ENCODE peak calls at places on chromosome 4, in four cellular contexts. One of them, this sample, is unnamed.

GRCh38 chr4:20393486-20394100 is 141.9 kb downstream of the SLIT2 start:
- DNase-seq in body of pancreas: no peak
- DNase-seq in B cell: no peak
- DNase-seq in fibroblast of lung: peak
- DNase-seq in this sample: no peak

GRCh38 chr4:169345207-169345788 is 74.5 kb upstream of the SH3RF1 start:
- DNase-seq in body of pancreas: no peak
- DNase-seq in B cell: no peak
- DNase-seq in fibroblast of lung: peak
- DNase-seq in this sample: no peak

GRCh38 chr4:7892212-7893019 is 47.2 kb downstream of the AFAP1 start:
- DNase-seq in body of pancreas: peak
- DNase-seq in B cell: no peak
- DNase-seq in fibroblast of lung: peak
- DNase-seq in this sample: no peak

GRCh38 chr4:3514221-3514780 is 17.9 kb downstream of the LRPAP1 start:
- DNase-seq in body of pancreas: no peak
- DNase-seq in B cell: no peak
- DNase-seq in fibroblast of lung: no peak
- DNase-seq in this sample: no peak

GRCh38 chr4:106369456-106370060 is 980 bp upstream of the GIMD1 start:
- DNase-seq in body of pancreas: peak
- DNase-seq in B cell: no peak
- DNase-seq in fibroblast of lung: peak
- DNase-seq in this sample: no peak

GRCh38 chr4:184506527-184507121 is 32.3 kb upstream of the IRF2 start:
- DNase-seq in body of pancreas: peak
- DNase-seq in B cell: peak
- DNase-seq in fibroblast of lung: no peak
- DNase-seq in this sample: no peak

GRCh38 chr4:170242471-170242870 is 152.7 kb upstream of the AADAT start:
- DNase-seq in body of pancreas: no peak
- DNase-seq in B cell: no peak
- DNase-seq in fibroblast of lung: peak
- DNase-seq in this sample: no peak

GRCh38 chr4:718460-718859 is 12.8 kb downstream of the PCGF3 start:
- DNase-seq in body of pancreas: no peak
- DNase-seq in B cell: no peak
- DNase-seq in fibroblast of lung: no peak
- DNase-seq in this sample: no peak

GRCh38 chr4:7295917-7296660 is 103.8 kb downstream of the SORCS2 start:
- DNase-seq in body of pancreas: no peak
- DNase-seq in B cell: no peak
- DNase-seq in fibroblast of lung: peak
- DNase-seq in this sample: peak

GRCh38 chr4:182354867-182355266 is 111.7 kb downstream of the TENM3 start:
- DNase-seq in body of pancreas: no peak
- DNase-seq in B cell: no peak
- DNase-seq in fibroblast of lung: peak
- DNase-seq in this sample: no peak

GRCh38 chr4:155809835-155810234 is 51.0 kb downstream of the GUCY1B1 start:
- DNase-seq in body of pancreas: peak
- DNase-seq in B cell: peak
- DNase-seq in fibroblast of lung: peak
- DNase-seq in this sample: no peak

GRCh38 chr4:148651991-148652390 is 209.8 kb upstream of the NR3C2 start:
- DNase-seq in body of pancreas: no peak
- DNase-seq in B cell: no peak
- DNase-seq in fibroblast of lung: peak
- DNase-seq in this sample: no peak

GRCh38 chr4:109873791-109874514 is 26.0 kb downstream of the LRIT3 start:
- DNase-seq in body of pancreas: peak
- DNase-seq in B cell: no peak
- DNase-seq in fibroblast of lung: peak
- DNase-seq in this sample: no peak

GRCh38 chr4:39305902-39306677 is 60.1 kb downstream of the RFC1 start:
- DNase-seq in body of pancreas: peak
- DNase-seq in B cell: no peak
- DNase-seq in fibroblast of lung: peak
- DNase-seq in this sample: no peak

GRCh38 chr4:7068279-7068842 is 497 bp upstream of the GRPEL1 start:
- DNase-seq in body of pancreas: no peak
- DNase-seq in B cell: no peak
- DNase-seq in fibroblast of lung: no peak
- DNase-seq in this sample: no peak

GRCh38 chr4:99300934-99301333 is 10.1 kb upstream of the ADH1A start:
- DNase-seq in body of pancreas: peak
- DNase-seq in B cell: no peak
- DNase-seq in fibroblast of lung: peak
- DNase-seq in this sample: peak

GRCh38 chr4:38015886-38016515 is 55.8 kb downstream of the PTTG2 start:
- DNase-seq in body of pancreas: no peak
- DNase-seq in B cell: no peak
- DNase-seq in fibroblast of lung: peak
- DNase-seq in this sample: no peak

GRCh38 chr4:76803522-76803921 is 94.4 kb downstream of the SOWAHB start:
- DNase-seq in body of pancreas: no peak
- DNase-seq in B cell: no peak
- DNase-seq in fibroblast of lung: peak
- DNase-seq in this sample: no peak

GRCh38 chr4:7705602-7706001 is 234.1 kb downstream of the AFAP1 start:
- DNase-seq in body of pancreas: no peak
- DNase-seq in B cell: no peak
- DNase-seq in fibroblast of lung: no peak
- DNase-seq in this sample: no peak

GRCh38 chr4:96649536-96649935 is 809.6 kb downstream of the PDHA2 start:
- DNase-seq in body of pancreas: no peak
- DNase-seq in B cell: no peak
- DNase-seq in fibroblast of lung: peak
- DNase-seq in this sample: no peak

GRCh38 chr4:54683616-54684346 is 26.0 kb downstream of the KIT start:
- DNase-seq in body of pancreas: peak
- DNase-seq in B cell: peak
- DNase-seq in fibroblast of lung: no peak
- DNase-seq in this sample: no peak

GRCh38 chr4:178198691-178199090 is 756.5 kb upstream of the AGA start:
- DNase-seq in body of pancreas: no peak
- DNase-seq in B cell: no peak
- DNase-seq in fibroblast of lung: peak
- DNase-seq in this sample: no peak

GRCh38 chr4:118772149-118773081 is 63.5 kb downstream of the SEC24D start:
- DNase-seq in body of pancreas: no peak
- DNase-seq in B cell: no peak
- DNase-seq in fibroblast of lung: peak
- DNase-seq in this sample: no peak

GRCh38 chr4:125322363-125322730 is 7.6 kb downstream of the FAT4 start:
- DNase-seq in body of pancreas: no peak
- DNase-seq in B cell: no peak
- DNase-seq in fibroblast of lung: peak
- DNase-seq in this sample: no peak

GRCh38 chr4:94669672-94670664 is 87.8 kb upstream of the BMPR1B start:
- DNase-seq in body of pancreas: no peak
- DNase-seq in B cell: no peak
- DNase-seq in fibroblast of lung: no peak
- DNase-seq in this sample: no peak

GRCh38 chr4:8829584-8829983 is 42.1 kb downstream of the HMX1 start:
- DNase-seq in body of pancreas: no peak
- DNase-seq in B cell: no peak
- DNase-seq in fibroblast of lung: no peak
- DNase-seq in this sample: no peak

GRCh38 chr4:91965166-91965565 is 338.6 kb upstream of the GRID2 start:
- DNase-seq in body of pancreas: no peak
- DNase-seq in B cell: no peak
- DNase-seq in fibroblast of lung: no peak
- DNase-seq in this sample: no peak
- TF ChIP-seq CTCF in body of pancreas: no peak
- TF ChIP-seq CTCF in B cell: no peak
- TF ChIP-seq CTCF in fibroblast of lung: no peak
- TF ChIP-seq CTCF in this sample: no peak

DNA sequence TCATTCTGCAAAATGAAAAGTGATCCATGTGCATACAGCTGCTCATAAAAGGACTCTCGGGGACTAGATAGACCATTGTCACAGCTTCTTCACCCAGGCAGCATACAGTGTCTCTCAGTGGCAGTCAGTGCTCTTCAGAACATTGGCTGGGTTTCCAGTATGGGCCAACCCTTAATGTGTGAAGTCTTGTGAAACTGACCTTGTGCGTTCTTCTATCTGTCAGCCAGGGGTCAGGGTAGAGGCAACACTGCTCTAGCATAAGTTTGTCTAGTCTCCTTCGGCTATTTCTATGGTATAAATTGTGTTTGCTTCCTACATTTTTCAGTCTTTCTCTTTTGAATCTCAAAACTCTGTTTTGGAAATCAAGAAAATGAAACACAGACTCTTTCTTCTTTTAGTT is 37.0 kb upstream of the SMIM31 start:
- DNase-seq in body of pancreas: no peak
- DNase-seq in B cell: no peak
- DNase-seq in fibroblast of lung: no peak
- DNase-seq in this sample: no peak
- TF ChIP-seq CTCF in body of pancreas: no peak
- TF ChIP-seq CTCF in B cell: no peak
- TF ChIP-seq CTCF in fibroblast of lung: no peak
- TF ChIP-seq CTCF in this sample: no peak

GRCh38 chr4:25839687-25840086 is 23.1 kb downstream of the SEL1L3 start:
- DNase-seq in body of pancreas: no peak
- DNase-seq in B cell: no peak
- DNase-seq in fibroblast of lung: peak
- DNase-seq in this sample: no peak
- TF ChIP-seq CTCF in body of pancreas: no peak
- TF ChIP-seq CTCF in B cell: no peak
- TF ChIP-seq CTCF in fibroblast of lung: no peak
- TF ChIP-seq CTCF in this sample: no peak

GRCh38 chr4:5760246-5760645 is 49.2 kb downstream of the EVC start:
- DNase-seq in body of pancreas: no peak
- DNase-seq in B cell: no peak
- DNase-seq in fibroblast of lung: no peak
- DNase-seq in this sample: no peak
- TF ChIP-seq CTCF in body of pancreas: no peak
- TF ChIP-seq CTCF in B cell: no peak
- TF ChIP-seq CTCF in fibroblast of lung: no peak
- TF ChIP-seq CTCF in this sample: no peak

GRCh38 chr4:187929024-187929423 is 66.5 kb upstream of the ZFP42 start:
- DNase-seq in body of pancreas: no peak
- DNase-seq in B cell: no peak
- DNase-seq in fibroblast of lung: no peak
- DNase-seq in this sample: no peak
- TF ChIP-seq CTCF in body of pancreas: no peak
- TF ChIP-seq CTCF in B cell: no peak
- TF ChIP-seq CTCF in fibroblast of lung: no peak
- TF ChIP-seq CTCF in this sample: no peak

GRCh38 chr4:21790437-21791029 is 158.0 kb downstream of the KCNIP4 start:
- DNase-seq in body of pancreas: no peak
- DNase-seq in B cell: no peak
- DNase-seq in fibroblast of lung: peak
- DNase-seq in this sample: no peak
- TF ChIP-seq CTCF in body of pancreas: peak
- TF ChIP-seq CTCF in B cell: peak
- TF ChIP-seq CTCF in fibroblast of lung: peak
- TF ChIP-seq CTCF in this sample: no peak

GRCh38 chr4:143329985-143330384 is 6.7 kb upstream of the GAB1 start:
- DNase-seq in body of pancreas: no peak
- DNase-seq in B cell: no peak
- DNase-seq in fibroblast of lung: no peak
- DNase-seq in this sample: no peak
- TF ChIP-seq CTCF in body of pancreas: peak
- TF ChIP-seq CTCF in B cell: no peak
- TF ChIP-seq CTCF in fibroblast of lung: no peak
- TF ChIP-seq CTCF in this sample: no peak

DNA sequence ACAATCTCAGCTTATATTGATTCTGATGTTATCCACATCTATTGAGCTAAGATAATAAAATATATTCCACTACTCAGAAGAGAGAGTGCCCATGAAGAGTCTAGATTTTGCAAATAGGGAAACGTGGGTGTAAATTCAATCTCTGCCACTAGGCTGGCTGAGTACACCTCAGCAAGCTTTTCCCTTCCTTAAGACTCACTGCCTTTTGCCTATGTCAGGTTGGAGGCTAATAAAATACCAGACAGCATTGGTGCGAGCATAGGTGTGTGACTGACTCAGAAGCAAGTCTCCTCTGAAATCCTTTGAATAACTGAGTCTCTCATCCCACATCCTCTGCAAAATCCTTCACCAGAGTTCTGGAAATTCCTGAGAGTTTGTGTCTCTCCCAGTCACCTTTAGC is 405.4 kb upstream of the CPEB2 start:
- DNase-seq in body of pancreas: no peak
- DNase-seq in B cell: no peak
- DNase-seq in fibroblast of lung: no peak
- DNase-seq in this sample: no peak
- TF ChIP-seq CTCF in body of pancreas: no peak
- TF ChIP-seq CTCF in B cell: no peak
- TF ChIP-seq CTCF in fibroblast of lung: no peak
- TF ChIP-seq CTCF in this sample: no peak

GRCh38 chr4:27666943-27667342 is 806.3 kb downstream of the STIM2 start:
- DNase-seq in body of pancreas: no peak
- DNase-seq in B cell: no peak
- DNase-seq in fibroblast of lung: no peak
- DNase-seq in this sample: no peak
- TF ChIP-seq CTCF in body of pancreas: no peak
- TF ChIP-seq CTCF in B cell: no peak
- TF ChIP-seq CTCF in fibroblast of lung: no peak
- TF ChIP-seq CTCF in this sample: no peak